ENCODE peak calls at places on chromosomes 3 and 15, in eight cellular contexts. P is uterus, W is neural progenitor cell, D is AG09309, E is progenitor cell of endocrine pancreas, B is body of pancreas, O is AG10803, H is GM13976. G is an unnamed sample.

GRCh38 chr3:66633564-66633963 is 132.7 kb upstream of the LRIG1 start:
- DNase-seq in W (no peak), E (no peak), P (no peak), B (no peak), O (no peak), H (no peak), D (no peak), G (no peak)

GRCh38 chr15:67543348-67543718 is 830 bp downstream of the MAP2K5 start:
- DNase-seq in O (no peak), E (no peak), D (no peak), B (peak), H (no peak), P (no peak), W (peak), G (peak)

GRCh38 chr3:116759316-116759715 is 49.7 kb downstream of the TUSC7 start:
- DNase-seq in P (no peak), O (no peak), W (no peak), B (no peak), E (no peak), H (no peak), D (no peak), G (peak)

GRCh38 chr3:132556467-132557159 is 40.5 kb upstream of the ACKR4 start:
- DNase-seq in D (no peak), O (peak), P (peak), W (peak), E (no peak), B (peak), H (no peak), G (peak)

GRCh38 chr3:71997066-71997653 is 212.2 kb upstream of the PROK2 start:
- DNase-seq in H (no peak), D (no peak), P (no peak), O (no peak), W (no peak), E (no peak), B (no peak), G (peak)

GRCh38 chr3:62242846-62243245 is 130.5 kb downstream of the FEZF2 start:
- DNase-seq in B (no peak), D (no peak), O (no peak), H (no peak), W (peak), E (no peak), P (no peak), G (no peak)

GRCh38 chr15:63915888-63916731 is 82.4 kb upstream of the HERC1 start:
- DNase-seq in W (peak), D (no peak), H (no peak), B (no peak), P (no peak), E (no peak), O (peak), G (peak)

GRCh38 chr3:122102191-122102935 is 47.2 kb downstream of the CD86 start:
- DNase-seq in O (no peak), D (no peak), P (no peak), H (no peak), E (no peak), B (no peak), W (no peak), G (no peak)

GRCh38 chr15:87633471-87633870 is 623.1 kb downstream of the NTRK3 start:
- DNase-seq in O (no peak), D (no peak), H (no peak), P (no peak), W (no peak), E (no peak), B (no peak), G (no peak)

GRCh38 chr3:127764841-127765362 is 57.4 kb downstream of the MGLL start:
- DNase-seq in P (no peak), E (no peak), O (peak), D (no peak), B (no peak), W (no peak), H (no peak), G (no peak)

GRCh38 chr15:71055461-71055860 is 59.8 kb upstream of the THSD4 start:
- DNase-seq in D (no peak), P (no peak), H (no peak), E (no peak), W (no peak), B (no peak), O (no peak), G (no peak)

GRCh38 chr15:62928996-62929350 is 113.6 kb upstream of the TPM1 start:
- DNase-seq in O (no peak), H (no peak), P (no peak), B (no peak), W (no peak), D (no peak), E (no peak), G (peak)

GRCh38 chr3:103218793-103219192 is 784.0 kb downstream of the ZPLD1 start:
- DNase-seq in E (no peak), B (no peak), W (no peak), O (no peak), P (no peak), H (peak), D (no peak), G (no peak)

GRCh38 chr3:192467230-192468186 is 259.8 kb downstream of the FGF12 start:
- DNase-seq in D (no peak), P (peak), H (peak), O (peak), E (peak), B (peak), W (peak), G (peak)

GRCh38 chr3:73625124-73625665 is 454 bp upstream of the PDZRN3 start:
- DNase-seq in H (peak), P (peak), B (peak), O (peak), D (no peak), W (peak), E (no peak), G (peak)

GRCh38 chr15:48331796-48332641 is 790 bp downstream of the DUT start:
- DNase-seq in W (peak), O (peak), D (no peak), B (peak), P (peak), E (peak), H (peak), G (no peak)

GRCh38 chr3:152147748-152148147 is 121.0 kb upstream of the MBNL1 start:
- DNase-seq in O (no peak), B (no peak), H (no peak), D (no peak), E (no peak), W (no peak), P (no peak), G (no peak)

GRCh38 chr15:48096813-48097212 is 24.0 kb upstream of the SLC24A5 start:
- DNase-seq in D (peak), E (no peak), H (no peak), W (no peak), P (no peak), O (peak), B (no peak), G (peak)

GRCh38 chr3:58482917-58483636 is 8.8 kb upstream of the KCTD6 start:
- DNase-seq in P (no peak), B (no peak), E (no peak), W (no peak), H (no peak), O (no peak), D (no peak), G (no peak)

GRCh38 chr15:26097216-26097615 is 234.1 kb upstream of the ATP10A start:
- DNase-seq in B (no peak), H (no peak), O (no peak), D (no peak), W (no peak), P (no peak), E (no peak), G (no peak)

GRCh38 chr3:185134532-185134931 is 18.3 kb downstream of the C3orf70 start:
- DNase-seq in P (no peak), E (no peak), H (no peak), D (no peak), B (no peak), O (no peak), W (no peak), G (no peak)

GRCh38 chr3:167783781-167784180 is 48.3 kb downstream of the SERPINI1 start:
- DNase-seq in O (no peak), P (no peak), E (no peak), D (no peak), H (no peak), B (peak), W (no peak), G (no peak)

GRCh38 chr15:65924004-65924403 is 54.7 kb downstream of the RAB11A start:
- DNase-seq in B (no peak), D (no peak), W (no peak), H (no peak), E (no peak), P (no peak), O (no peak), G (no peak)

DNA sequence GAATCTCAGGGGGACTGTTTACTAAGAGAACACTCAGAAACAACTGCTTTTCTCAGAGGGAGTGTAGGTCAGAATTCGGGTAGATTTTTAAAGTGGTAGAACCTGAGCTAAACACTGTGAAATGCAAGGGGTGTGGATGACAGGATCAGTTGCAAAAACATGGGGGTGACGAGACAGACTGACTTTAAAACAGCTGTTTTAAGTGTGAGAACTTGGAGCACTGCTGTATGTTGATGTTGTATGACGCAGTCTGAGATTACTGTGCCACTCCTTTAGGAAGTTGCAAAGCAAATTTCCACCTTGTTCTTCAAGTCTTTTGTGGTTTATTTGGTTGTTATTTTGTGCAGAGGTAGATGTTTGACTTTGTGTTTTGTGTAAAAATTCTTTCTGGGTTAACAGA is 36.8 kb upstream of the DIPK2A start:
- DNase-seq in P (no peak), O (no peak), W (no peak), E (no peak), B (no peak), D (no peak), H (no peak), G (no peak)
- TF ChIP-seq CTCF in P (no peak), O (no peak), W (no peak), E (no peak), B (no peak), D (no peak), H (no peak), G (no peak)

DNA sequence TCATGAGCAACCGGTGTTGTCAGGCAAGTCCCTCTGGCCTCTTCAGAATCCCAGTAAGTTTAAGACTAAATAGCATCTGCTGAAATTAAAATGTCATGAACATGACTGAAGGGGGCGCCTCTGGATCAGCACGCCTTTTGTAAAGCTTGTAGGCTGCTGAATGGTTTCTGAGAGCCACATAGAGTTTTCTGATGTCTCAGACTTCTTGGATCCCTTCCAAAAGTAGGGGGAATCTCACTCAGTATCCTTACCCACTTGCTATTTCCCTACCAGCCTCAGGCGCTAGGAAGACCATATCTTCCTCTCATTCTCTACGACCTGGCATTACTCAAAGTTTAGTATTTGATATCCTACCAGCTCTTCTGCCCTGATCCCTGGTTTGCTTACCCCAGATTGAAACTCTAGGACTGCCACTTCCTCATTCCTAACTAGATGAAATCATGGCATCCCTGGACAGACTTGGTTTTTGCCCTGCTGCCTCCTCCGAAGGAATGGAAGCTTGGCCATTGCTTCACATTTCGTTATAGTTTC is 62.7 kb upstream of the CD47 start:
- DNase-seq in D (no peak), B (peak), E (no peak), P (no peak), H (peak), O (peak), W (peak), G (peak)
- TF ChIP-seq CTCF in D (peak), B (peak), E (peak), P (no peak), H (no peak), O (peak), W (peak), G (peak)

GRCh38 chr3:133662256-133662773 is 574 bp upstream of the TOPBP1 start:
- DNase-seq in E (no peak), H (peak), B (no peak), W (peak), O (peak), D (no peak), P (no peak), G (peak)
- TF ChIP-seq CTCF in E (no peak), H (no peak), B (peak), W (no peak), O (peak), D (no peak), P (no peak), G (no peak)

DNA sequence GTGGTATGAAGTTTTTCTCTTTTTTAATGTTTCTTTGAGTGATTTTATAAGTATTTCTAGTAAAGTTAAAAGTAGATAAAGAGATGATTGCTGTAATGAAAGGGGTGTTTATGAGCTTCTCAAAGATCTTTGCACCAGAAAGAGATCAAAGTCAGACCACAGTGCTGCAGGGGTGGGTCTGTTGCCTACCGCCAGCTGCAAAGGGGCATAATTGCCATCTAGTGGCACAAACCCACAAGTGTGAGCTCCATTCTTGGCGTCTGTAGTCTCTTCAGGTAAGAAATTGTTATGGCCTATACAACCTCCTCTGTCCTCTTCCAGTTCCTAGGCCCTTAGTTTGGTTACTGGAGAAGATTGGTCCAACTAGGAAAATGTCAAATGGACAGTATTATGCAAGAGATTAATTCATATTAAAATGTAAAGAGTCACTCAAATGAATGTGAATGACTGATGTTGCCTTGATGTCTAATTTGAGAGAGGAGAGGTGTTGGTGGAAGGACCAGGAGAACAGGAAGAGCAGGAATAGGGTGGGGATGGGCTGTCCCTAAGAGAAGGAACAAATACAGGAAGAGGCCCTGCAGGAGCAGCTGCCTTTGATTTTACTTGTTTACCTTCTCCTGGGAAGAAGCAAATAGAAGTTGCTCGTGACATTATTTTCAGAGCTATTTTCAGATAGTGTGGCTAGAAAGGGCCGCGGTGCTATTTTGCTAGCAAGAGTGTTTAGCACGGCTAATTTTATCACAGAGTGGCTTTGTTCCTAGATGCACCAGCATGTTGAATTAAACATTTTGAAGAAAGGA is 53.0 kb upstream of the GSK3B start:
- DNase-seq in B (peak), H (peak), W (peak), O (no peak), D (no peak), P (no peak), E (no peak), G (no peak)
- TF ChIP-seq CTCF in B (peak), H (peak), W (peak), O (no peak), D (no peak), P (no peak), E (peak), G (no peak)